ENCODE peak calls at places on chromosomes 2 and 18, in eight cellular contexts. S is HepG2, Y is upper lobe of left lung, B is A549, H is body of pancreas, C is K562, N is gastrocnemius medialis, M is IMR-90. Z is an unnamed sample.

GRCh38 chr2:7515327-7515726 is 598.1 kb downstream of the RNF144A start:
- ATAC-seq in H (no peak), C (no peak), B (no peak), M (no peak), Y (no peak), N (no peak), S (no peak), Z (no peak)

GRCh38 chr2:134127496-134127895 is 126.4 kb upstream of the MGAT5 start:
- ATAC-seq in S (no peak), M (no peak), Y (no peak), C (no peak), B (no peak), H (no peak), N (no peak), Z (no peak)

GRCh38 chr2:145186303-145186702 is 666.4 kb upstream of the ZEB2 start:
- ATAC-seq in M (no peak), S (no peak), C (peak; percentile 69), H (no peak), N (no peak), B (no peak), Y (peak; percentile 40), Z (peak; percentile 50)

GRCh38 chr2:128234613-128235012 is 84.1 kb downstream of the HS6ST1 start:
- ATAC-seq in C (no peak), B (no peak), Y (no peak), S (no peak), M (no peak), N (no peak), H (no peak), Z (no peak)

GRCh38 chr18:79901665-79902064 is 49.8 kb downstream of the SLC66A2 start:
- ATAC-seq in N (no peak), H (no peak), C (no peak), S (no peak), Y (no peak), B (no peak), M (no peak), Z (no peak)

GRCh38 chr18:7941533-7941932 is 374.4 kb downstream of the PTPRM start:
- ATAC-seq in C (no peak), N (peak; percentile 97), B (no peak), H (peak; percentile 98), Y (peak; percentile 18), S (no peak), M (no peak), Z (no peak)

GRCh38 chr18:11393486-11393885 is 215.9 kb upstream of the SLC35G4 start:
- ATAC-seq in B (no peak), Y (peak; percentile 89), H (no peak), S (no peak), C (no peak), M (no peak), N (no peak), Z (no peak)

GRCh38 chr2:241329669-241330615 is 14.2 kb downstream of the SEPTIN2 start:
- ATAC-seq in B (no peak), S (no peak), C (peak; percentile 70), Y (peak; percentile 32), N (no peak), M (no peak), H (no peak), Z (no peak)

GRCh38 chr2:197952540-197953202 is 148.3 kb downstream of the PLCL1 start:
- ATAC-seq in Y (no peak), H (no peak), B (no peak), C (peak; percentile 63), S (no peak), M (no peak), N (no peak), Z (no peak)

GRCh38 chr2:218431878-218432277 is 13.0 kb downstream of the VIL1 start:
- ATAC-seq in B (no peak), M (no peak), C (no peak), S (peak; percentile 1), N (no peak), H (no peak), Y (no peak), Z (no peak)

GRCh38 chr18:13112982-13113381 is 105.6 kb upstream of the LDLRAD4 start:
- ATAC-seq in H (peak; percentile 53), B (peak; percentile 93), C (peak; percentile 97), S (peak; percentile 100), Y (peak; percentile 58), N (no peak), M (peak; percentile 96), Z (peak; percentile 51)

GRCh38 chr2:20577495-20578235 is 73.2 kb downstream of the HS1BP3 start:
- ATAC-seq in M (peak; percentile 4), S (no peak), H (no peak), C (no peak), N (no peak), B (peak; percentile 6), Y (no peak), Z (no peak)

GRCh38 chr18:53698907-53699306 is 525.6 kb downstream of the MBD2 start:
- ATAC-seq in S (peak; percentile 82), N (no peak), C (no peak), M (no peak), H (no peak), B (peak; percentile 68), Y (peak; percentile 35), Z (no peak)

GRCh38 chr2:45669109-45669508 is 17.6 kb downstream of the PRKCE start:
- ATAC-seq in H (no peak), C (peak; percentile 34), Y (peak; percentile 83), B (no peak), M (peak; percentile 78), S (no peak), N (peak; percentile 26), Z (no peak)

GRCh38 chr2:53987336-53987921 is 16.6 kb upstream of the PSME4 start:
- ATAC-seq in C (no peak), M (peak; percentile 78), H (peak; percentile 96), S (no peak), B (no peak), Y (no peak), N (no peak), Z (peak; percentile 25)

DNA sequence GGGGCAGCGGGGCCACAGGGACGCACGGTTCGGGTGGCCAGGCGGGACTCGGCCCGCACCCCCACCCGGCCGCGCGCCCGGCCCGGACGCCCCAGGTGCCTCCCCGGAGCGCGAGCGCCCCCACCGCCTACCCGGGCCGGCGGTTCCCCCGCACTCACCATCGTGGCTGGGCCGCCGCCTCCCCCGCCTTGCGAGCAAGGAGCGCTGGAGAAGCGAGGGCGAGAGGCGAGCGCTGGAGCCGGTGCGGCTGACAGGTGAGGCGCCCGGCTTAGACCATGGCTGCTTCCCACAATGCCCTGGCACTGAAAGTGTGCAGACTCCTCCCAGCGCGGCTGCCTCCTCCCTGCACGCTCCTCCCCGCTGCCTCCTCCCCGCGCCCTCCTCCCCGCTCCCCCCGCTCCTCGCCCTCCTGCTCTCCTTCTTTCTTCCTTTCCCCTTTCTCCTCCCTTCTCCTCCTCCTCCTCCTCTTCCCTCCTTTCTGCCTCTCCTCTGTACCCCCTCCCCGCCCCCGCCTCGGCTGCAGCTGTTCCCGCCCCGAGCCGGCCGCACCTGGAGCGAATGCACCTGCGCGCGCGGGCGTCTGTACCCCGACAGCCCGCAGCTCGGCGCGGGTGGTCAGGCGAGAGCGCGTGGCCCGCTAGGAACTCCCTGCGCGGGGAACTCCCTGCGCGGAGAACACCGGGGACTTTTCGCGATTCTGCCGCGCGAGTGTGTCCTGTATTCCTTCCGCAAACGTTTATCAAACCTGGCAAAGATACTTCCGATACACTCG is at the start of gene AP1S3:
- ATAC-seq in H (peak; percentile 96), C (peak; percentile 92), Y (peak; percentile 91), M (peak; percentile 95), B (peak; percentile 97), N (no peak), S (peak; percentile 94), Z (peak; percentile 76)
- TF ChIP-seq POLR2A in H (peak; percentile 70), C (no peak), Y (no peak), M (no peak), B (peak; percentile 72), N (no peak), S (peak; percentile 64), Z (no peak)

GRCh38 chr2:29819570-29819969 is 101.8 kb downstream of the ALK start:
- ATAC-seq in Y (no peak), M (no peak), C (no peak), S (no peak), B (no peak), N (no peak), H (no peak), Z (no peak)

GRCh38 chr2:29821591-29821990 is 99.8 kb downstream of the ALK start:
- ATAC-seq in Y (no peak), H (no peak), M (no peak), S (no peak), C (no peak), N (no peak), B (no peak), Z (no peak)

GRCh38 chr2:29817846-29818680 is 103.3 kb downstream of the ALK start:
- ATAC-seq in Y (no peak), C (no peak), S (no peak), N (no peak), M (no peak), B (no peak), H (no peak), Z (peak; percentile 84)
- H3K27ac ChIP-seq in Y (no peak overlapping the region), C (no peak overlapping the region), S (no peak overlapping the region), N (no peak overlapping the region), M (no peak overlapping the region), B (no peak overlapping the region), H (no peak overlapping the region), Z (peak overlapping the region; percentile 85)

GRCh38 chr2:41827354-41827971 is 220.4 kb upstream of the PKDCC start:
- ATAC-seq in S (peak; percentile 88), B (peak; percentile 58), M (no peak), H (no peak), C (no peak), N (no peak), Y (no peak), Z (no peak)
- TF ChIP-seq POLR2A in S (no peak), B (no peak), M (no peak), H (no peak), C (no peak), N (no peak), Y (no peak), Z (no peak)

GRCh38 chr2:47751856-47752414 is 31.0 kb upstream of the MSH6 start:
- ATAC-seq in C (no peak), H (no peak), Y (no peak), M (no peak), N (no peak), S (peak; percentile 68), B (no peak), Z (no peak)
- H3K27ac ChIP-seq in C (no peak overlapping the region), H (no peak overlapping the region), Y (peak overlapping the region; percentile 18), M (no peak overlapping the region), N (no peak overlapping the region), S (peak overlapping the region; percentile 32), B (no peak overlapping the region), Z (no peak overlapping the region)

DNA sequence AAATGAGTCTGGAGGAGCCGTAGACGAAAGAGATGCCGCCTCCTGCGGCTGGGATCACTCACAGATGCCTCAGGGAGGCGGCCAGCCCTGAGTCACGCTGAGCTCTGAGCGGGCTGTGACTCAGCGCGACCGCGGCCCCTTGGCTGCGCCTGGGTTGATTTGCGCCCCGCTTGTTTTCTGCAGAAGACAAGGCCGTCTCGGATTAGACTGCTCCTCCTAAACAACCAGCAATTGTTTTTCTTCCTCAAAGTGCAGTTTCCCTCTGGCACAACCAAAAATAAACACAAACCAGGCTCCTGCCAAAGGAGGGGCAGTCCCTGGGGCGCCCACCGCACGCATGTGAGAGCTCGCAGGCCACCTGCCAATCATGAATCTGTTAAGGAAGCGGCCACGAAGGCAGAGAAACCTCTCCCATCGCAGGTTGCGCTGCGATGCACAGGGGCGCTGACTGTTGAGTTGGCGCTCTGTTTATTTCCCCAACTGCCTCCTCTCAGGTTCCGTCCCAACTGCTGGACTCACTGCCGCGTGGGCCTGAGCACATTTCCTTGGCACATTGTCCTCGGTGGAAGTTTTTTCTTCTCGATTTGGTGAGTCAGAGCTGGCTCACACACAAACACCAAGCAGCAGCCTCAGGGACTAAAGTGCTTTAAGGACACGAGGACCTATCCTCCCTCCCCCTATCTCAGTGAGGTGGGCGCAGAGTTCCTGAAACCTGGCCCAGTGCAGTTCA is 85.2 kb upstream of the NDUFV2 start:
- ATAC-seq in C (peak; percentile 97), B (peak; percentile 99), H (peak; percentile 77), Y (peak; percentile 97), N (peak; percentile 92), S (peak; percentile 95), M (peak; percentile 93), Z (peak; percentile 94)
- TF ChIP-seq POLR2A in C (peak; percentile 83), B (no peak), H (no peak), Y (no peak), N (no peak), S (no peak), M (peak; percentile 51), Z (no peak)

Z was measured in gastroesophageal sphincter.